ENCODE peak calls at places on chromosome 9, in seven cellular contexts. O is astrocyte, R is fibroblast of lung, T is dorsolateral prefrontal cortex, W is breast epithelium, C is AG04449, Y is GM23338. S is an unnamed sample.

GRCh38 chr9:72856985-72857631 is 95.7 kb downstream of the ALDH1A1 start:
- DNase-seq in O (peak; percentile 33), R (peak; percentile 46), T (no peak), W (no peak), C (peak; percentile 29), Y (peak; percentile 80), S (peak; percentile 85)

GRCh38 chr9:15271403-15271802 is 35.6 kb downstream of the TTC39B start:
- DNase-seq in O (no peak), R (no peak), T (no peak), W (no peak), C (no peak), Y (no peak), S (no peak)

GRCh38 chr9:76453785-76454184 is 5.2 kb upstream of the GCNT1 start:
- DNase-seq in O (peak; percentile 32), R (peak; percentile 53), T (no peak), W (no peak), C (no peak), Y (no peak), S (peak; percentile 89)

GRCh38 chr9:111622626-111623025 is 8.5 kb upstream of the DNAJC25 start:
- DNase-seq in O (peak; percentile 52), R (peak; percentile 69), T (no peak), W (no peak), C (peak; percentile 36), Y (no peak), S (peak; percentile 87)

GRCh38 chr9:75170898-75171360 is 82.6 kb downstream of the OSTF1 start:
- DNase-seq in O (peak; percentile 38), R (peak; percentile 44), T (no peak), W (no peak), C (no peak), Y (no peak), S (peak; percentile 34)

GRCh38 chr9:83030391-83031107 is 32.4 kb downstream of the RASEF start:
- DNase-seq in O (peak; percentile 12), R (peak; percentile 28), T (no peak), W (no peak), C (no peak), Y (no peak), S (no peak)

GRCh38 chr9:83047839-83048775 is 14.8 kb downstream of the RASEF start:
- DNase-seq in O (peak; percentile 96), R (peak; percentile 95), T (no peak), W (peak; percentile 65), C (no peak), Y (no peak), S (peak; percentile 70)

GRCh38 chr9:8025532-8025931 is 226.0 kb upstream of the DMAC1 start:
- DNase-seq in O (peak; percentile 12), R (peak; percentile 26), T (no peak), W (no peak), C (no peak), Y (no peak), S (peak; percentile 54)

GRCh38 chr9:93182572-93182971 is 1.4 kb upstream of the WNK2 start:
- DNase-seq in O (no peak), R (no peak), T (no peak), W (no peak), C (no peak), Y (no peak), S (no peak)

GRCh38 chr9:117073539-117074336 is 341.1 kb downstream of the ASTN2 start:
- DNase-seq in O (no peak), R (no peak), T (peak; percentile 53), W (peak; percentile 20), C (no peak), Y (peak; percentile 87), S (no peak)

GRCh38 chr9:130421802-130422276 is 22.9 kb upstream of the ASS1 start:
- DNase-seq in O (peak; percentile 66), R (peak; percentile 77), T (peak; percentile 44), W (no peak), C (peak; percentile 59), Y (peak; percentile 60), S (no peak)

GRCh38 chr9:71120439-71121247 is 778 bp downstream of the TRPM3 start:
- DNase-seq in O (no peak), R (no peak), T (no peak), W (no peak), C (no peak), Y (peak; percentile 83), S (no peak)

GRCh38 chr9:23830459-23830805 is 4.4 kb upstream of the ELAVL2 start:
- DNase-seq in O (no peak), R (no peak), T (no peak), W (no peak), C (no peak), Y (no peak), S (no peak)
- H3K4me3 ChIP-seq in O (no peak overlapping the region), R (no peak overlapping the region), T (peak overlapping the region; percentile 40), W (no peak overlapping the region), C (no peak overlapping the region), Y (peak overlapping the region; percentile 73), S (no peak overlapping the region)

DNA sequence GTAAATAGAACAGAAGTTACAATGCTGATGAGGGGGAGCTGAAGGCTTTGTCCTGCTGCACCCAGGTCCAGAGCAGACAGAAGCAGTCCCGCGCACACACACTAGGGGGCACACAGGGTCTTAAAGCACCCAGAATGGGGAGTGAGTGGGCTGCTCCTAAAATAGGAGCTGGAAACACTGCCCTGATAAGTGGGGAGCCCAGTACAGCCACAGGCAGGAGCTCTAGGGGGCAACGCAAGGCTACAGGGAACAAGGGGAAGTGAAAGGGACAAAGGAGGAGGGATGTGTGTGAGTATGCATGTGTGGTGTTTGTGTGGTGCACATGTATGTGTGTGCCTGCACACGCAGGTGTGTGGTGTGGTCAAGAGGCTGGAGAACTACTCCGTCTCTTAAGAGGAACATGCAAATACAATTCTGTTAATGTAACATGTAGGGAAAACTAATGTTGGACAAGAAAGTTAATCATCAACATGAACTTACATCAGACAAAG is 191.5 kb downstream of the ROR2 start:
- DNase-seq in O (no peak), R (peak; percentile 36), T (no peak), W (no peak), C (no peak), Y (peak; percentile 90), S (peak; percentile 56)
- TF ChIP-seq CTCF in O (peak; percentile 63), R (peak; percentile 74), T (no peak), W (no peak), C (peak; percentile 83), Y (peak; percentile 81), S (peak; percentile 84)

GRCh38 chr9:136604823-136605525 is 57.7 kb upstream of the EGFL7 start:
- DNase-seq in O (no peak), R (no peak), T (no peak), W (no peak), C (no peak), Y (no peak), S (no peak)
- H3K4me3 ChIP-seq in O (no peak overlapping the region), R (no peak overlapping the region), T (no peak overlapping the region), W (no peak overlapping the region), C (no peak overlapping the region), Y (no peak overlapping the region), S (no peak overlapping the region)

GRCh38 chr9:5574998-5575397 is 53.9 kb upstream of the RIC1 start:
- DNase-seq in O (no peak), R (no peak), T (no peak), W (no peak), C (no peak), Y (peak; percentile 23), S (no peak)
- TF ChIP-seq CTCF in O (no peak), R (no peak), T (no peak), W (no peak), C (no peak), Y (peak; percentile 46), S (no peak)

S was measured in fibroblast of the aortic adventitia.